ENCODE peak calls at places on chromosome X, in six cellular contexts. One of them, this sample, is unnamed. For H3K4me1, the result is how much of the 10 kb centered on the place peaks cover.

GRCh38 chrX:38156838-38157237 is 63.8 kb downstream of the SRPX start:
- DNase-seq in PC-3: no peak
- DNase-seq in GM23248: no peak
- DNase-seq in fibroblast of lung: peak
- DNase-seq in astrocyte: no peak
- DNase-seq in kidney: no peak
- DNase-seq in this sample: peak

GRCh38 chrX:8738588-8739189 is 6.8 kb upstream of the ANOS1 start:
- DNase-seq in PC-3: peak
- DNase-seq in astrocyte: no peak
- DNase-seq in kidney: no peak
- DNase-seq in fibroblast of lung: peak
- DNase-seq in GM23248: peak
- DNase-seq in this sample: peak

GRCh38 chrX:37993857-37994619 is 12.3 kb upstream of the SYTL5 start:
- DNase-seq in kidney: peak
- DNase-seq in GM23248: no peak
- DNase-seq in fibroblast of lung: no peak
- DNase-seq in astrocyte: peak
- DNase-seq in PC-3: peak
- DNase-seq in this sample: peak

GRCh38 chrX:107355533-107355932 is 93.9 kb upstream of the FRMPD3 start:
- DNase-seq in fibroblast of lung: no peak
- DNase-seq in kidney: no peak
- DNase-seq in PC-3: no peak
- DNase-seq in GM23248: no peak
- DNase-seq in astrocyte: no peak
- DNase-seq in this sample: no peak

GRCh38 chrX:67614414-67614813 is 70.6 kb downstream of the AR start:
- DNase-seq in fibroblast of lung: peak
- DNase-seq in astrocyte: peak
- DNase-seq in GM23248: peak
- DNase-seq in PC-3: peak
- DNase-seq in kidney: no peak
- DNase-seq in this sample: no peak

GRCh38 chrX:107716045-107716684 is 59.4 kb downstream of the TSC22D3 start:
- DNase-seq in astrocyte: peak
- DNase-seq in fibroblast of lung: no peak
- DNase-seq in kidney: peak
- DNase-seq in PC-3: peak
- DNase-seq in GM23248: peak
- DNase-seq in this sample: no peak

GRCh38 chrX:8374041-8374825 is 90.4 kb upstream of the VCX3B start:
- DNase-seq in astrocyte: peak
- DNase-seq in fibroblast of lung: no peak
- DNase-seq in PC-3: peak
- DNase-seq in GM23248: no peak
- DNase-seq in kidney: no peak
- DNase-seq in this sample: no peak

GRCh38 chrX:2595258-2595657 is 94.5 kb upstream of the DHRSX start:
- DNase-seq in PC-3: no peak
- DNase-seq in GM23248: peak
- DNase-seq in kidney: no peak
- DNase-seq in astrocyte: peak
- DNase-seq in fibroblast of lung: peak
- DNase-seq in this sample: no peak

GRCh38 chrX:64580035-64580434 is 184.8 kb upstream of the MTMR8 start:
- DNase-seq in GM23248: no peak
- DNase-seq in kidney: no peak
- DNase-seq in fibroblast of lung: no peak
- DNase-seq in astrocyte: no peak
- DNase-seq in PC-3: no peak
- DNase-seq in this sample: no peak

GRCh38 chrX:10526442-10526841 is 93.9 kb downstream of the MID1 start:
- DNase-seq in fibroblast of lung: peak
- DNase-seq in PC-3: no peak
- DNase-seq in GM23248: peak
- DNase-seq in astrocyte: peak
- DNase-seq in kidney: no peak
- DNase-seq in this sample: no peak

GRCh38 chrX:9573282-9574106 is 108.6 kb downstream of the TBL1X start:
- DNase-seq in PC-3: no peak
- DNase-seq in fibroblast of lung: no peak
- DNase-seq in astrocyte: no peak
- DNase-seq in GM23248: no peak
- DNase-seq in kidney: no peak
- DNase-seq in this sample: no peak

GRCh38 chrX:23631136-23631535 is 36.2 kb upstream of the PRDX4 start:
- DNase-seq in PC-3: no peak
- DNase-seq in GM23248: peak
- DNase-seq in kidney: no peak
- DNase-seq in fibroblast of lung: no peak
- DNase-seq in astrocyte: peak
- DNase-seq in this sample: no peak

GRCh38 chrX:3393581-3394111 is 47.2 kb upstream of the MXRA5 start:
- DNase-seq in astrocyte: peak
- DNase-seq in GM23248: peak
- DNase-seq in fibroblast of lung: no peak
- DNase-seq in kidney: no peak
- DNase-seq in PC-3: no peak
- DNase-seq in this sample: no peak

GRCh38 chrX:100413231-100413630 is 3.2 kb upstream of the PCDH19 start:
- DNase-seq in GM23248: peak
- DNase-seq in kidney: no peak
- DNase-seq in PC-3: peak
- DNase-seq in fibroblast of lung: peak
- DNase-seq in astrocyte: peak
- DNase-seq in this sample: peak

GRCh38 chrX:72316408-72317079 is 10.8 kb upstream of the CITED1 start:
- DNase-seq in GM23248: no peak
- DNase-seq in fibroblast of lung: no peak
- DNase-seq in PC-3: no peak
- DNase-seq in astrocyte: no peak
- DNase-seq in kidney: no peak
- DNase-seq in this sample: no peak

GRCh38 chrX:54808109-54808604 is 612 bp downstream of the MAGED2 start:
- DNase-seq in astrocyte: peak
- DNase-seq in PC-3: no peak
- DNase-seq in fibroblast of lung: no peak
- DNase-seq in kidney: peak
- DNase-seq in GM23248: peak
- DNase-seq in this sample: peak

GRCh38 chrX:154138857-154139256 is 5.2 kb upstream of the OPN1LW start:
- DNase-seq in PC-3: no peak
- DNase-seq in kidney: no peak
- DNase-seq in astrocyte: no peak
- DNase-seq in fibroblast of lung: no peak
- DNase-seq in GM23248: no peak
- DNase-seq in this sample: no peak

GRCh38 chrX:111467896-111468295 is 43.5 kb upstream of the SERTM2 start:
- DNase-seq in fibroblast of lung: no peak
- DNase-seq in PC-3: no peak
- DNase-seq in GM23248: no peak
- DNase-seq in kidney: peak
- DNase-seq in astrocyte: no peak
- DNase-seq in this sample: no peak

GRCh38 chrX:31708116-31708515 is 636.3 kb upstream of the FTHL17 start:
- DNase-seq in GM23248: no peak
- DNase-seq in kidney: no peak
- DNase-seq in astrocyte: peak
- DNase-seq in fibroblast of lung: no peak
- DNase-seq in PC-3: no peak
- DNase-seq in this sample: no peak

GRCh38 chrX:48918303-48918643 is 551 bp downstream of the PIM2 start:
- DNase-seq in astrocyte: no peak
- DNase-seq in PC-3: no peak
- DNase-seq in kidney: no peak
- DNase-seq in GM23248: no peak
- DNase-seq in fibroblast of lung: no peak
- DNase-seq in this sample: no peak

GRCh38 chrX:10017866-10018265 is 50.7 kb downstream of the CLDN34 start:
- DNase-seq in kidney: no peak
- DNase-seq in PC-3: peak
- DNase-seq in astrocyte: peak
- DNase-seq in fibroblast of lung: peak
- DNase-seq in GM23248: peak
- DNase-seq in this sample: peak

GRCh38 chrX:150642421-150642820 is 50.8 kb upstream of the MTMR1 start:
- DNase-seq in fibroblast of lung: no peak
- DNase-seq in PC-3: no peak
- DNase-seq in astrocyte: no peak
- DNase-seq in kidney: no peak
- DNase-seq in GM23248: no peak
- DNase-seq in this sample: no peak
- H3K27ac ChIP-seq in fibroblast of lung: no peak
- H3K27ac ChIP-seq in PC-3: no peak
- H3K27ac ChIP-seq in astrocyte: no peak
- H3K27ac ChIP-seq in kidney: no peak
- H3K27ac ChIP-seq in GM23248: no peak
- H3K27ac ChIP-seq in this sample: no peak

GRCh38 chrX:44889824-44890223 is 16.8 kb downstream of the KDM6A start:
- DNase-seq in fibroblast of lung: no peak
- DNase-seq in astrocyte: no peak
- DNase-seq in kidney: no peak
- DNase-seq in PC-3: no peak
- DNase-seq in GM23248: no peak
- DNase-seq in this sample: no peak

GRCh38 chrX:44890247-44890646 is 17.3 kb downstream of the KDM6A start:
- DNase-seq in astrocyte: no peak
- DNase-seq in PC-3: no peak
- DNase-seq in fibroblast of lung: no peak
- DNase-seq in GM23248: no peak
- DNase-seq in kidney: no peak
- DNase-seq in this sample: no peak

GRCh38 chrX:44881549-44881948 is 8.6 kb downstream of the KDM6A start:
- DNase-seq in astrocyte: no peak
- DNase-seq in GM23248: no peak
- DNase-seq in PC-3: no peak
- DNase-seq in fibroblast of lung: no peak
- DNase-seq in kidney: no peak
- DNase-seq in this sample: no peak

GRCh38 chrX:44882635-44883034 is 9.6 kb downstream of the KDM6A start:
- DNase-seq in astrocyte: no peak
- DNase-seq in GM23248: no peak
- DNase-seq in PC-3: no peak
- DNase-seq in fibroblast of lung: no peak
- DNase-seq in kidney: no peak
- DNase-seq in this sample: no peak

DNA sequence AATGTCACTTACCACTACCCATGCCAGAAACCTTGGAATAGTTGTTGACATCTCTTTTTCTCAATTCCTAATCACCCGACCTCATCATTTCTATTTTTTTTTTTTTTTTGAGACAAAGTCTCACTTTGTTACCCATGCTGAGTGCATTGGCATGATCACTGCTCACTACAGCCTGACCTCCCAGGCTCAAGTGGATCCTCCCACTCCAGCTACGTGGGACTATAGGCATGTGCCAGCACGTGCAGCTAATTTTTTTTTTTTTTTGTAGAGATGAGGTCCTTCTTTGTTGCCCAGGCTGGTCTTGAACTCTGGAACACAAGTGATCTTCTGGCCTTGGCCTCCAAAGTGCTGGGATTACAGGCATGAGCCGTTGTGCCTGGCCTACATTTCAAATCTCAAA is 12.0 kb downstream of the KDM6A start:
- DNase-seq in fibroblast of lung: no peak
- DNase-seq in kidney: no peak
- DNase-seq in astrocyte: no peak
- DNase-seq in GM23248: no peak
- DNase-seq in PC-3: no peak
- DNase-seq in this sample: no peak
- H3K9ac ChIP-seq in fibroblast of lung: no peak
- H3K9ac ChIP-seq in kidney: no peak
- H3K9ac ChIP-seq in astrocyte: no peak
- H3K9ac ChIP-seq in GM23248: no peak
- H3K9ac ChIP-seq in PC-3: no peak
- H3K9ac ChIP-seq in this sample: no peak

GRCh38 chrX:12954376-12954775 is 20.5 kb upstream of the TMSB4X start:
- DNase-seq in kidney: no peak
- DNase-seq in PC-3: no peak
- DNase-seq in fibroblast of lung: no peak
- DNase-seq in astrocyte: no peak
- DNase-seq in GM23248: no peak
- DNase-seq in this sample: no peak

GRCh38 chrX:12956704-12957541 is 18.0 kb upstream of the TMSB4X start:
- DNase-seq in GM23248: peak
- DNase-seq in fibroblast of lung: peak
- DNase-seq in astrocyte: peak
- DNase-seq in PC-3: peak
- DNase-seq in kidney: no peak
- DNase-seq in this sample: peak

GRCh38 chrX:12954981-12955380 is 19.9 kb upstream of the TMSB4X start:
- DNase-seq in kidney: no peak
- DNase-seq in astrocyte: no peak
- DNase-seq in GM23248: no peak
- DNase-seq in PC-3: no peak
- DNase-seq in fibroblast of lung: no peak
- DNase-seq in this sample: no peak

GRCh38 chrX:12958059-12958458 is 16.9 kb upstream of the TMSB4X start:
- DNase-seq in astrocyte: no peak
- DNase-seq in fibroblast of lung: no peak
- DNase-seq in GM23248: no peak
- DNase-seq in kidney: no peak
- DNase-seq in PC-3: no peak
- DNase-seq in this sample: no peak

DNA sequence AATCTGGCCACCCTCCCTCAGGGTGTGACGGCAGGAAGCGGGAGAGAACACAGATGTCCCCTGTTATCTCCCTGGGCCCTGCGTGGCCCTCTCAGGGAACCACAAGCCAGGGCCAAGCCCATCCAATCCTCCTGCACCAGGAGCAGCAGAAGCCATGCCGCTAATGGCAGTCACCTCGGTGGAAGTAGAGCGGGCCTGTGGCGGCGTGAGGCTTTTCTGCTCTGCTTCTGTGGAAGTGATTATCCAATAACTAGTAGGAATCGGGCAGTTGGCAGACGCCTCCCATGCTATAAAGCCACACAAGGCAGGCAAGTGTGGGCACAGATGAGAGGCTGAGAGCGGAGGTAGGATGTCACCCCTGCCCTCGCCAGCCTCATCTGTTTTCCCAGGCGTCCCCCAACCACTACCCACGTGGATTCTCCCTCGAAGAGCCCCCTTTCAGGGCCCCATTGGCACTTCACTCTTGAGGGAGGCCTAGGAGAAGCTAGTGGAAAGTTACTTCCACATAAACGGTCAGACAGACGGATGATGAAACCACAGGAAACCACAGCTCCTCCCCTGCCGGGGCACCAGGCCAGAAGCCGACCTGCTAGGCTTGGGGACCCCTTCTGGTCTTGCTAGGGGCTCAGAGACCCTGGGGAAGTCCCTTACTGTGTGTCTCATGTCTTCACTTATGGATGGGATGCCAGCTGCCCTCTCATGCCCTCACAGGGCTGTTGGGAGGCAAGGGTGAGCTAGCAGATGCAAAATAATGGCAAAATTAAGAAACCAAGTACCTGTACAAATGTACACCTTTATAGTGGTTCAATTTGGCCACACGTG is 18.8 kb upstream of the TMSB4X start:
- DNase-seq in PC-3: peak
- DNase-seq in kidney: peak
- DNase-seq in astrocyte: peak
- DNase-seq in GM23248: peak
- DNase-seq in fibroblast of lung: peak
- DNase-seq in this sample: peak
- H3K4me1 ChIP-seq in PC-3: under half
- H3K4me1 ChIP-seq in kidney: under half
- H3K4me1 ChIP-seq in astrocyte: under half
- H3K4me1 ChIP-seq in GM23248: under half
- H3K4me1 ChIP-seq in fibroblast of lung: under half
- H3K4me1 ChIP-seq in this sample: under half

GRCh38 chrX:53595266-53595810 is 91.2 kb downstream of the HUWE1 start:
- DNase-seq in GM23248: peak
- DNase-seq in astrocyte: no peak
- DNase-seq in PC-3: no peak
- DNase-seq in fibroblast of lung: no peak
- DNase-seq in kidney: no peak
- DNase-seq in this sample: no peak
- H3K27ac ChIP-seq in GM23248: peak
- H3K27ac ChIP-seq in astrocyte: no peak
- H3K27ac ChIP-seq in PC-3: no peak
- H3K27ac ChIP-seq in fibroblast of lung: no peak
- H3K27ac ChIP-seq in kidney: no peak
- H3K27ac ChIP-seq in this sample: no peak